ENCODE peak calls at places on chromosomes 12 and 14, in five cellular contexts. N is stimulated activated CD8-positive, alpha-beta memory T cell treated with anti-CD3 and anti-CD28 coated beads, Interleukin-4, amount 100 ng/mL, for 24 hours; T is lung; J is stimulated activated CD4-positive, alpha-beta T cell treated with anti-CD3 and anti-CD28 coated beads, Interleukin-15, amount 100 ng/mL, for 1 hour; X is cardiac fibroblast. L is an unnamed sample.

GRCh38 chr14:89667983-89668382 is 250.9 kb upstream of the FOXN3 start:
- DNase-seq in J (no peak), X (no peak), T (no peak), N (no peak), L (no peak)

GRCh38 chr14:74501135-74501614 is 7.6 kb downstream of the ISCA2 start:
- DNase-seq in X (peak), N (no peak), T (peak), J (no peak), L (peak)

GRCh38 chr12:43551271-43551970 is 582 bp downstream of the ADAMTS20 start:
- DNase-seq in X (no peak), J (no peak), T (no peak), N (no peak), L (no peak)

GRCh38 chr12:47107926-47108325 is 28.2 kb upstream of the AMIGO2 start:
- DNase-seq in X (no peak), J (no peak), T (no peak), N (no peak), L (no peak)

GRCh38 chr12:41108032-41108431 is 80.1 kb upstream of the PDZRN4 start:
- DNase-seq in N (no peak), X (no peak), J (no peak), T (no peak), L (peak)

GRCh38 chr12:3236345-3237153 is 159.4 kb downstream of the TSPAN9 start:
- DNase-seq in J (no peak), N (peak), X (peak), T (no peak), L (no peak)

GRCh38 chr12:50033317-50033679 is 8.0 kb upstream of the RACGAP1 start:
- DNase-seq in J (no peak), X (no peak), N (no peak), T (no peak), L (no peak)

GRCh38 chr14:51424569-51425251 is 184.7 kb downstream of the TMX1 start:
- DNase-seq in X (peak), N (no peak), T (no peak), J (no peak), L (peak)

GRCh38 chr14:95294834-95295599 is 24.7 kb downstream of the CLMN start:
- DNase-seq in X (peak), N (no peak), T (no peak), J (no peak), L (peak)

GRCh38 chr14:61269321-61270083 is 11.6 kb downstream of the TMEM30B start:
- DNase-seq in N (peak), J (peak), X (peak), T (peak), L (peak)

GRCh38 chr14:51657762-51658161 is 6.1 kb downstream of the FRMD6 start:
- DNase-seq in N (no peak), J (no peak), X (no peak), T (no peak), L (no peak)

GRCh38 chr14:20460458-20461229 is 590 bp downstream of the PIP4P1 start:
- DNase-seq in N (peak), X (no peak), T (peak), J (peak), L (no peak)

GRCh38 chr12:131274906-131275305 is 321.2 kb downstream of the ADGRD1 start:
- DNase-seq in N (no peak), X (no peak), T (no peak), J (no peak), L (no peak)

GRCh38 chr14:30908826-30909225 is 34.5 kb downstream of the COCH start:
- DNase-seq in X (no peak), T (no peak), N (no peak), J (no peak), L (no peak)

GRCh38 chr14:37597538-37598084 is 2.2 kb downstream of the TTC6 start:
- DNase-seq in N (no peak), J (no peak), T (no peak), X (no peak), L (peak)

GRCh38 chr14:96408608-96409007 is 16.7 kb downstream of the AK7 start:
- DNase-seq in X (no peak), N (no peak), T (no peak), J (no peak), L (no peak)

GRCh38 chr14:32027255-32027939 is 49.7 kb upstream of the ARHGAP5 start:
- DNase-seq in T (no peak), X (no peak), J (no peak), N (no peak), L (peak)

GRCh38 chr12:82660541-82661325 is 26.0 kb upstream of the TMTC2 start:
- DNase-seq in X (peak), T (no peak), J (no peak), N (no peak), L (no peak)

GRCh38 chr12:132638541-132639408 is 20.2 kb downstream of the P2RX2 start:
- DNase-seq in X (peak), J (no peak), T (no peak), N (no peak), L (peak)

GRCh38 chr12:10716704-10717315 is 6.3 kb downstream of the YBX3 start:
- DNase-seq in J (no peak), N (no peak), X (peak), T (peak), L (peak)

GRCh38 chr12:65960820-65961691 is 136.8 kb downstream of the HMGA2 start:
- DNase-seq in N (no peak), T (no peak), X (no peak), J (no peak), L (no peak)

GRCh38 chr12:109047081-109047805 is 5.1 kb upstream of the USP30 start:
- DNase-seq in N (no peak), X (no peak), J (no peak), T (no peak), L (peak)

GRCh38 chr12:57126061-57126460 is 2.2 kb upstream of the LRP1 start:
- DNase-seq in N (no peak), T (no peak), J (no peak), X (no peak), L (no peak)

GRCh38 chr14:104817930-104818713 is 17.2 kb downstream of the ZBTB42 start:
- DNase-seq in T (no peak), J (no peak), N (no peak), X (no peak), L (no peak)

GRCh38 chr12:6219980-6220379 is 19.8 kb downstream of the CD9 start:
- DNase-seq in X (no peak), J (no peak), T (no peak), N (no peak), L (no peak)

GRCh38 chr12:12441891-12442461 is 85.1 kb downstream of the BORCS5 start:
- DNase-seq in N (peak), T (no peak), J (no peak), X (peak), L (no peak)

GRCh38 chr12:2864198-2864597 is 7.4 kb upstream of the TEX52 start:
- DNase-seq in N (no peak), X (no peak), J (no peak), T (no peak), L (no peak)

GRCh38 chr12:132936163-132936562 is 19.9 kb downstream of the ZNF605 start:
- DNase-seq in T (no peak), N (no peak), J (no peak), X (no peak), L (no peak)

GRCh38 chr14:100424504-100425453 is 101.6 kb downstream of the SLC25A47 start:
- DNase-seq in X (no peak), T (no peak), N (no peak), J (no peak), L (no peak)

GRCh38 chr12:106227641-106228319 is 20.0 kb downstream of the CKAP4 start:
- DNase-seq in T (peak), J (no peak), X (peak), N (no peak), L (peak)

GRCh38 chr14:55031190-55031589 is 4.2 kb downstream of the SOCS4 start:
- DNase-seq in X (peak), N (no peak), T (no peak), J (no peak), L (no peak)

GRCh38 chr12:66127695-66128094 is 2.9 kb downstream of the LLPH start:
- DNase-seq in N (no peak), X (peak), J (no peak), T (no peak), L (no peak)

GRCh38 chr12:11706509-11707331 is 57.2 kb downstream of the ETV6 start:
- DNase-seq in X (no peak), T (no peak), N (no peak), J (no peak), L (no peak)

GRCh38 chr14:44657688-44658388 is 150.8 kb upstream of the FSCB start:
- DNase-seq in T (no peak), N (no peak), J (no peak), X (peak), L (no peak)

GRCh38 chr14:68104518-68104917 is 284.9 kb downstream of the RAD51B start:
- DNase-seq in N (no peak), J (no peak), T (no peak), X (peak), L (peak)

GRCh38 chr12:81284137-81284536 is 206.3 kb downstream of the ACSS3 start:
- DNase-seq in X (no peak), T (no peak), J (no peak), N (no peak), L (no peak)

GRCh38 chr14:34180428-34180827 is 229.6 kb upstream of the EGLN3 start:
- DNase-seq in X (no peak), T (no peak), N (no peak), J (no peak), L (no peak)